ENCODE peak calls at places on chromosomes 1 and 21, in four cellular contexts. R is AG10803; V is tibial nerve; C is CD8-positive, alpha-beta T cell. P is an unnamed sample.

GRCh38 chr1:42334240-42335049 is 590 bp downstream of the FOXJ3 start:
- DNase-seq in R (peak; percentile 61), C (peak; percentile 6), V (no peak), P (peak; percentile 69)

GRCh38 chr1:26084091-26084561 is 16.7 kb upstream of the TRIM63 start:
- DNase-seq in V (no peak), R (no peak), C (no peak), P (no peak)

GRCh38 chr1:18532390-18533170 is 51.9 kb downstream of the KLHDC7A start:
- DNase-seq in C (no peak), V (no peak), R (no peak), P (no peak)

GRCh38 chr1:223189525-223189902 is 46.5 kb upstream of the TLR5 start:
- DNase-seq in C (no peak), R (no peak), V (no peak), P (no peak)

GRCh38 chr1:203506821-203507220 is 12.9 kb downstream of the OPTC start:
- DNase-seq in R (peak; percentile 31), C (no peak), V (no peak), P (no peak)

GRCh38 chr1:19344372-19344810 is 32.3 kb downstream of the SLC66A1 start:
- DNase-seq in C (peak; percentile 21), R (peak; percentile 51), V (peak; percentile 65), P (peak; percentile 50)

GRCh38 chr1:106268070-106268469 is 788.4 kb upstream of the PRMT6 start:
- DNase-seq in C (no peak), R (no peak), V (no peak), P (no peak)

GRCh38 chr1:31203215-31203614 is 36.5 kb downstream of the NKAIN1 start:
- DNase-seq in V (no peak), C (no peak), R (no peak), P (no peak)

GRCh38 chr1:59498640-59499039 is 201.7 kb downstream of the FGGY start:
- DNase-seq in V (no peak), R (peak; percentile 52), C (no peak), P (peak; percentile 75)

GRCh38 chr1:37485902-37486679 is 11.7 kb downstream of the ZC3H12A start:
- DNase-seq in R (peak; percentile 66), V (no peak), C (no peak), P (peak; percentile 62)

GRCh38 chr1:202023033-202023433 is 12.6 kb downstream of the ELF3 start:
- DNase-seq in V (no peak), R (no peak), C (no peak), P (no peak)

GRCh38 chr21:25005388-25005787 is 601.9 kb downstream of the MRPL39 start:
- DNase-seq in R (peak; percentile 28), V (no peak), C (no peak), P (peak; percentile 48)

GRCh38 chr21:31945576-31945975 is 72.8 kb downstream of the HUNK start:
- DNase-seq in R (peak; percentile 88), C (no peak), V (no peak), P (peak; percentile 51)

GRCh38 chr1:10866314-10867091 is 70.1 kb upstream of the CASZ1 start:
- DNase-seq in V (no peak), C (no peak), R (no peak), P (peak; percentile 8)
- H3K4me3 ChIP-seq in V (peak overlapping the region; percentile 56), C (no peak overlapping the region), R (peak overlapping the region; percentile 38), P (peak overlapping the region; percentile 23)

GRCh38 chr1:92482404-92482664 is 4.4 kb downstream of the GFI1 start:
- DNase-seq in C (no peak), R (peak; percentile 9), V (no peak), P (no peak)
- H3K4me3 ChIP-seq in C (peak overlapping the region; percentile 94), R (peak overlapping the region; percentile 31), V (peak overlapping the region; percentile 50), P (peak overlapping the region; percentile 9)

DNA sequence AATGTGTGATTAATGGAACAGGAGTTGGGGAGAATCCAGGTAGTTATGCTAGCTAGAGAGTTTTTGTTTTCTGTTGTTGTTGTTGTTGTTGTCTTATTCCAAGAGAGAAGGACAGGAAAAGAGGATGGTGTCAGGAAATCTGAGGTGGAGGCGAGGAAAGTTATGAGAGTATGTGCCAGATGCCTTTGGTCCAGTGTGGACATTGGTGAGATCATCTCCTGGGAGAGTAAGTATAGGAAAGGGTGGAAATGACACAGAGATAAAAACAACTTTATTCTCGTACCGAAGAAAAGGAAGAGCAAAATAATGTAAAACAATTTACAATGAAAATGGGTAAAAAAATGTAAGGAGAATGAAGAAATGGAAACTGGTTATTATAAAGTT is 97.4 kb upstream of the ADGRL2 start:
- DNase-seq in C (no peak), V (no peak), R (peak; percentile 61), P (peak; percentile 87)
- H3K4me3 ChIP-seq in C (no peak overlapping the region), V (no peak overlapping the region), R (no peak overlapping the region), P (no peak overlapping the region)

GRCh38 chr21:42682661-42683060 is 29.2 kb downstream of the PDE9A start:
- DNase-seq in V (no peak), R (no peak), C (no peak), P (no peak)

GRCh38 chr21:42685954-42686500 is 32.6 kb downstream of the PDE9A start:
- DNase-seq in V (no peak), C (no peak), R (no peak), P (no peak)

GRCh38 chr21:42683371-42684108 is 30.1 kb downstream of the PDE9A start:
- DNase-seq in C (peak; percentile 14), R (no peak), V (no peak), P (no peak)

GRCh38 chr21:42685036-42685435 is 31.6 kb downstream of the PDE9A start:
- DNase-seq in V (no peak), R (no peak), C (no peak), P (no peak)

DNA sequence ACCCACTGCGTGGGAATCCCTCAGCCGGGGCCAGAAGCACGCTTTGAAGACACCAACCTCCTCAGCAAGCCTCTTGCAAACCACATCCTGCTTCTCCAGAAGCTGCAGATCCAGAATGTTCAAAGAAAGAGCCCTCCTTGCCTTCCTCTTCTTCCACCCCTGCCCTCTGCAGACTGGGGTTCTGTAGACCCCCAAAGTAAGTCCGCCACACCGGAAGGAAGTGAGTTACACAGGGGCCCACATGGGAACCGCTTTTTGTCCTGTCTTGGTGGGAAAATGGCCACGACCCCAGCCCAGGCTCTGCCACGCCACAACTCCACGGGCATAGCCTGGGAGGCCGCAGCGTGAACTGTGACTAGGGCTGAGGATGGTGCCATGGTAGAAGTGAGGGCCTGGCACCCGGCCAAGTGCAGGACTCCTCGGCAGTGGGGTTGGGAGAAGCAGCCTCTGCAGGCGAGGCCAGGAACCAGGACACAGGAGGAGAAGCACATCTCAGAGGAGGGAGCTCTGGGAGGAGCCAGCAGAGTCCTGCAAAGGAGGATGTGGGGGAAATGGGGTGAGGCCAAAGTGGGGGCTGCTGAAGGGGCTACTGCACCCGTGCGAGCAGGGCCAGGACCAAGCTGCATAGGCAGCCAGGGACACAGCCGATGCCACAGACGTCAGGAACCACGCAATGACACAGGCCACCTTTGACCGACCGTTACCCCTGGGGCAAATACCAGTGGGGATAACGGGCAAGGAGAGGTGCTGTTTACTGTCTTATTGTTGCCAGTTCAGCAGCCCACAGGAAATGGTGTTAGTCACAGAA is 30.9 kb downstream of the PDE9A start:
- DNase-seq in R (no peak), V (no peak), C (peak; percentile 20), P (peak; percentile 53)
- H3K4me3 ChIP-seq in R (no peak overlapping the region), V (no peak overlapping the region), C (peak overlapping the region; percentile 22), P (peak overlapping the region; percentile 46)

GRCh38 chr1:51235611-51236547 is at the start of gene RNF11:
- DNase-seq in C (peak; percentile 89), R (peak; percentile 85), V (peak; percentile 89), P (peak; percentile 82)
- H3K4me3 ChIP-seq in C (peak within 1 kb of the TSS; percentile 90), R (peak within 1 kb of the TSS; percentile 81), V (peak within 1 kb of the TSS; percentile 96), P (peak within 1 kb of the TSS; percentile 94)

GRCh38 chr21:33801424-33802405 is 113.9 kb downstream of the ATP5PO start:
- DNase-seq in C (no peak), V (no peak), R (peak; percentile 33), P (peak; percentile 63)
- H3K4me3 ChIP-seq in C (no peak overlapping the region), V (no peak overlapping the region), R (no peak overlapping the region), P (no peak overlapping the region)

P was measured in fibroblast of mammary gland.